ENCODE peak calls at places on chromosomes 13 and 19, in four cellular contexts. H is adrenal gland, T is esophagus squamous epithelium, B is body of pancreas. K is an unnamed sample.

GRCh38 chr19:44671400-44671799 is at the start of gene CEACAM19:
- DNase-seq in B (no peak), T (no peak), H (no peak), K (no peak)

GRCh38 chr19:11265785-11266236 is 3.5 kb upstream of the DOCK6 start:
- DNase-seq in T (no peak), H (no peak), B (peak; percentile 76), K (no peak)

GRCh38 chr13:52851153-52851962 is 2.9 kb upstream of the PCDH8 start:
- DNase-seq in H (no peak), B (peak; percentile 24), T (no peak), K (peak; percentile 23)

GRCh38 chr13:97353927-97354326 is 80.0 kb upstream of the RAP2A start:
- DNase-seq in H (no peak), T (no peak), B (no peak), K (no peak)

GRCh38 chr19:50050406-50051223 is 24.8 kb downstream of the ZNF473 start:
- DNase-seq in B (peak; percentile 64), H (peak; percentile 94), T (peak; percentile 11), K (peak; percentile 19)

GRCh38 chr13:80337706-80338105 is 3.2 kb downstream of the SPRY2 start:
- DNase-seq in B (no peak), H (no peak), T (no peak), K (no peak)

GRCh38 chr19:36257512-36257876 is 42.6 kb downstream of the ZNF146 start:
- DNase-seq in H (peak; percentile 61), T (no peak), B (no peak), K (no peak)

GRCh38 chr13:33262997-33263396 is 22.6 kb downstream of the STARD13 start:
- DNase-seq in T (no peak), H (no peak), B (no peak), K (no peak)

GRCh38 chr19:2670217-2670616 is 32.3 kb downstream of the GNG7 start:
- DNase-seq in T (no peak), H (no peak), B (no peak), K (no peak)

GRCh38 chr13:110230661-110231347 is 76.2 kb downstream of the COL4A1 start:
- DNase-seq in T (no peak), B (no peak), H (peak; percentile 50), K (no peak)

GRCh38 chr13:25859528-25859927 is 192.3 kb downstream of the SHISA2 start:
- DNase-seq in B (no peak), T (no peak), H (no peak), K (no peak)

GRCh38 chr13:53105881-53106280 is 77.3 kb downstream of the OLFM4 start:
- DNase-seq in T (no peak), H (no peak), B (peak; percentile 22), K (no peak)

GRCh38 chr19:51121257-51121656 is 3.4 kb upstream of the SIGLEC9 start:
- DNase-seq in B (no peak), T (no peak), H (no peak), K (no peak)

GRCh38 chr13:73703606-73704005 is 430.6 kb downstream of the KLF12 start:
- DNase-seq in T (no peak), B (no peak), H (no peak), K (no peak)

GRCh38 chr13:74287672-74288169 is 153.5 kb upstream of the KLF12 start:
- DNase-seq in B (peak; percentile 69), T (peak; percentile 34), H (peak; percentile 83), K (peak; percentile 60)

GRCh38 chr13:50957620-50958019 is 48.0 kb downstream of the RNASEH2B start:
- DNase-seq in T (no peak), B (no peak), H (no peak), K (no peak)

GRCh38 chr13:98453254-98453843 is 123.6 kb downstream of the STK24 start:
- DNase-seq in H (no peak), B (no peak), T (no peak), K (no peak)

GRCh38 chr19:46615966-46616365 is 8.9 kb downstream of the PTGIR start:
- DNase-seq in T (no peak), B (no peak), H (no peak), K (no peak)

GRCh38 chr13:70203661-70204229 is 95.5 kb upstream of the KLHL1 start:
- DNase-seq in T (no peak), H (no peak), B (no peak), K (no peak)

GRCh38 chr13:20991741-20992520 is 69.5 kb downstream of the LATS2 start:
- DNase-seq in H (no peak), B (no peak), T (no peak), K (no peak)

GRCh38 chr13:79457390-79457789 is 23.6 kb upstream of the NDFIP2 start:
- DNase-seq in H (no peak), B (no peak), T (no peak), K (no peak)

GRCh38 chr13:100125946-100126345 is 37.1 kb downstream of the PCCA start:
- DNase-seq in H (no peak), T (no peak), B (no peak), K (no peak)

GRCh38 chr13:50843256-50844043 is at the start of gene DLEU7:
- DNase-seq in B (no peak), H (no peak), T (no peak), K (peak; percentile 55)

GRCh38 chr13:48595330-48596127 is 58.2 kb upstream of the CYSLTR2 start:
- DNase-seq in H (peak; percentile 88), T (no peak), B (peak; percentile 77), K (no peak)

GRCh38 chr19:48656840-48657474 is 11.0 kb upstream of the CA11 start:
- DNase-seq in B (no peak), T (no peak), H (no peak), K (peak; percentile 22)

GRCh38 chr13:91153372-91153771 is 194.1 kb upstream of the MIR17HG start:
- DNase-seq in B (no peak), H (no peak), T (no peak), K (no peak)

GRCh38 chr13:52664269-52664668 is 11.6 kb downstream of the SUGT1 start:
- DNase-seq in H (no peak), B (no peak), T (no peak), K (no peak)

GRCh38 chr13:51420681-51421476 is 32.0 kb downstream of the INTS6 start:
- DNase-seq in B (no peak), T (no peak), H (no peak), K (no peak)

GRCh38 chr13:84844473-84844872 is 954.7 kb downstream of the SLITRK6 start:
- DNase-seq in T (no peak), B (no peak), H (no peak), K (no peak)

GRCh38 chr13:51451134-51451466 is 1.7 kb downstream of the INTS6 start:
- DNase-seq in B (no peak), T (no peak), H (no peak), K (no peak)

GRCh38 chr19:42295342-42295741 is 6.6 kb upstream of the PRR19 start:
- DNase-seq in T (no peak), H (no peak), B (no peak), K (no peak)

GRCh38 chr19:42293966-42294365 is 8.0 kb upstream of the PRR19 start:
- DNase-seq in H (no peak), B (no peak), T (no peak), K (no peak)

GRCh38 chr19:42295831-42296525 is 6.0 kb upstream of the PRR19 start:
- DNase-seq in B (peak; percentile 88), T (no peak), H (peak; percentile 96), K (peak; percentile 84)

GRCh38 chr19:42294471-42295137 is 7.3 kb upstream of the PRR19 start:
- DNase-seq in T (no peak), H (peak; percentile 51), B (no peak), K (no peak)

DNA sequence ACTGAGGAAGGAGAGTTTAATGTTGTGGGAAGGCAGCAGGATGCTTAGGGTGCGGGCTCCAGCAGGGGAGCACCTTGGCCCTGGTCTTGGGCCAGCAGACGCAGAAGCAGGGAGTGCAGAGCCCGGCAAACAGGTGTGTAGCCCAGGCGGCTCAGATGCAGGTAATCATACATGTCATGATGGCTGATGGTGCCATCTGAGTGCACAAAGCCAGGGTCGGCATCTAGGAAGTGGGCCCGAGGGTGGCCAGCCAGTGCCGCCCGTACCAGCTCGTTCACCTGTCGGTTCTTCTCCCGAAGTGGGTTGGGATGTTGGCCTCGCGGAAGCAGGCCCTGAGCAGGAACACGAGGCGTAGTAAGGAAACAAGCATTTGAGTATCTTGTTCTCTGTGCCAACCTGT is 4.9 kb upstream of the PRR19 start:
- DNase-seq in H (peak; percentile 54), B (no peak), T (no peak), K (no peak)
- TF ChIP-seq POLR2A in H (no peak), B (no peak), T (no peak), K (no peak)

GRCh38 chr19:4911786-4912672 is 2.7 kb downstream of the UHRF1 start:
- DNase-seq in T (no peak), H (peak; percentile 78), B (peak; percentile 49), K (peak; percentile 71)
- H3K4me1 ChIP-seq in T (peaks cover 36% of the 10 kb centered on the region), H (peaks cover 23% of the 10 kb centered on the region), B (peaks cover 28% of the 10 kb centered on the region), K (peaks cover 44% of the 10 kb centered on the region)

GRCh38 chr13:113862766-113863510 is 938 bp downstream of the GAS6 start:
- DNase-seq in H (peak; percentile 57), T (no peak), B (peak; percentile 53), K (no peak)

GRCh38 chr13:113864303-113864890 is 521 bp upstream of the GAS6 start:
- DNase-seq in T (no peak), H (peak; percentile 48), B (peak; percentile 11), K (no peak)

GRCh38 chr13:113861433-113862030 is 2.3 kb downstream of the GAS6 start:
- DNase-seq in H (peak; percentile 46), T (no peak), B (peak; percentile 11), K (no peak)

GRCh38 chr13:113862191-113862765 is 1.6 kb downstream of the GAS6 start:
- DNase-seq in H (peak; percentile 51), T (no peak), B (peak; percentile 11), K (no peak)

DNA sequence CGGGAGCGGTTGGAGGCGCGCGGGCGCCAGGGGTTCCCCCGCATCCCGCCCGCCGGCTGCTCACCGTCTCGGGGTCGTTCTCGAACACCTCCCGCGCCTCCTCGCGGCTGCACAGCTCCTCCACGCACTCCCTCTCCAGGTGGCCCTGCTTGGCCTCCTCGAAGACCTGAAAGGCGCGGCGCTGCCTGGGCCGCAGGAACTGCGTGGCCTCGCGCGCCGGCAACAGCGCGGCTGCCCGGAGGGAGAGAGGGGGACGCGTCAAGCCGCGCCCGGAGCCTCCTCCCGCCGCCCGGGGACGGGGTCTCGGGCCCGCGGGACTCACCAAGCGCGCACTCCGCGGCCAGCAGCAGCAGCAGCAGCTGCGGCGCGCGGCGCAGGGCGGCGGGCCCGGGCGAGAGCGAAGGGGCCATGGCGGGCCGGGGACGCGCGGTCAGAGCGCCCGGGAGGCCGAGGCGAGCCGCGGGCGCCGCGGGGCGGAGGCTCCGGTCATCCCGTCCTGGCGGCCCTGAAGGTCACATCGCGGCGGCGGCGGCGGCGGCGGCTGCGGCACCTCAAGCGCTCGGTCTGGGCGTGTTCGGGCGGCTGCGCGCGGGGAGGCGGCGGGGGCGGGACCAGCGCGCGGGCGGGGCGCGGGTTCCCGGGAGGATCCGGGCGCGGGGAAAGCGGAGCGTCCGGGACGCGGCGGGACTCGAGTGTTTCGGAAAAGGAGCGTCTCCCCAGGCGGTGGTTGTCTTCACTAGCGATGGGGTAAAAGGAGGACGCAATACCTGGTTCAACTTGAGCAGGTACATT is at the start of gene GAS6:
- DNase-seq in H (peak; percentile 69), T (no peak), B (peak; percentile 62), K (no peak)
- TF ChIP-seq CTCF in H (no peak), T (peak; percentile 24), B (no peak), K (no peak)

GRCh38 chr19:9838324-9838723 is 3.2 kb downstream of the PIN1 start:
- DNase-seq in B (no peak), H (no peak), T (no peak), K (no peak)

GRCh38 chr19:9836021-9836420 is 903 bp downstream of the PIN1 start:
- DNase-seq in T (no peak), H (no peak), B (no peak), K (no peak)

GRCh38 chr19:9835507-9835949 is 410 bp downstream of the PIN1 start:
- DNase-seq in B (no peak), T (no peak), H (no peak), K (no peak)

GRCh38 chr19:9834302-9834725 is 804 bp upstream of the PIN1 start:
- DNase-seq in H (no peak), T (no peak), B (no peak), K (no peak)

GRCh38 chr19:9834726-9835506 is at the start of gene PIN1:
- DNase-seq in H (peak; percentile 100), T (peak; percentile 93), B (peak; percentile 100), K (peak; percentile 99)
- TF ChIP-seq POLR2A in H (peak; percentile 4), T (no peak), B (peak; percentile 41), K (no peak)